ENCODE peak calls at places on chromosomes 13 and 19, in seven cellular contexts. X, P, O, A, J, L and U are unnamed samples. For H3K4me1, the result is how much of the 10 kb centered on the place peaks cover.

GRCh38 chr19:47435196-47435595 is 15.9 kb upstream of the MEIS3 start:
- DNase-seq in L (no peak), J (no peak), X (no peak), A (no peak), P (no peak), O (no peak), U (no peak)

GRCh38 chr13:102091231-102091630 is 310.6 kb downstream of the FGF14 start:
- DNase-seq in P (peak), O (no peak), A (no peak), X (peak), J (no peak), L (no peak), U (no peak)

GRCh38 chr13:62583466-62583865 is 1167.8 kb upstream of the PCDH20 start:
- DNase-seq in O (no peak), P (peak), X (no peak), J (no peak), L (no peak), A (no peak), U (no peak)

GRCh38 chr13:111913790-111914189 is 153.2 kb upstream of the SOX1 start:
- DNase-seq in J (no peak), O (no peak), A (no peak), P (no peak), L (no peak), X (no peak), U (no peak)

GRCh38 chr13:44147648-44148047 is 226.0 kb upstream of the SERP2 start:
- DNase-seq in X (no peak), J (no peak), A (no peak), L (no peak), P (no peak), O (no peak), U (no peak)

GRCh38 chr13:28117689-28118377 is 17.5 kb upstream of the FLT3 start:
- DNase-seq in P (no peak), J (no peak), O (peak), L (no peak), A (no peak), X (no peak), U (peak)

GRCh38 chr13:44252938-44253337 is 120.7 kb upstream of the SERP2 start:
- DNase-seq in A (no peak), P (no peak), J (no peak), O (no peak), X (no peak), L (no peak), U (no peak)

GRCh38 chr19:31348416-31349159 is 648 bp downstream of the TSHZ3 start:
- DNase-seq in X (no peak), P (peak), O (peak), A (no peak), J (no peak), L (no peak), U (peak)

GRCh38 chr19:17654993-17655392 is 33.2 kb downstream of the UNC13A start:
- DNase-seq in O (no peak), J (no peak), X (peak), A (no peak), L (no peak), P (no peak), U (no peak)

GRCh38 chr19:11708457-11708856 is 30.3 kb downstream of the ZNF823 start:
- DNase-seq in A (no peak), X (no peak), J (no peak), L (no peak), P (no peak), O (no peak), U (no peak)

GRCh38 chr13:35953537-35954206 is 177.5 kb downstream of the DCLK1 start:
- DNase-seq in L (no peak), X (no peak), J (peak), O (peak), P (peak), A (no peak), U (peak)

DNA sequence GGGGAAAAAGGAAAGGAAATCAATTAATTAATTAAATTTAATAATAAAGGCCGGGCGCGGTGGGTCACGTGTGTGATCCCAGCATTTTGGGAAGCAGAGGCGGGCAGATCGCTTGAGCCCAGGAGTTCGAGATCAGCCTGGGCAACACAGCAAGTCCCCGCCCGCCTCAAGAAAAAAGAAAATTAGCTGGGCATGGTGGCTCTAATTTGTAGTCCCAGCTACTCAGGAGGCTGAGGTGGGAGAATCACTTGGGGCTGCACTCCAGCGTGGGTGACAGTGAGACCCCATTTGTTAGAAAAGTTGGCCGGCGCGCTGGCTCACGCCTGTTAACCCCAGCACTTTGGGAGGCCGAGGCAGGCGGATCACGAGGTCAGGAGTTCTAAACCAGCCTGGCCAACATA is 733 bp upstream of the CD320 start:
- DNase-seq in X (no peak), O (peak), A (no peak), P (no peak), J (no peak), L (no peak), U (peak)
- H3K27ac ChIP-seq in X (peak), O (peak), A (peak), P (peak), J (no peak), L (peak), U (peak)

DNA sequence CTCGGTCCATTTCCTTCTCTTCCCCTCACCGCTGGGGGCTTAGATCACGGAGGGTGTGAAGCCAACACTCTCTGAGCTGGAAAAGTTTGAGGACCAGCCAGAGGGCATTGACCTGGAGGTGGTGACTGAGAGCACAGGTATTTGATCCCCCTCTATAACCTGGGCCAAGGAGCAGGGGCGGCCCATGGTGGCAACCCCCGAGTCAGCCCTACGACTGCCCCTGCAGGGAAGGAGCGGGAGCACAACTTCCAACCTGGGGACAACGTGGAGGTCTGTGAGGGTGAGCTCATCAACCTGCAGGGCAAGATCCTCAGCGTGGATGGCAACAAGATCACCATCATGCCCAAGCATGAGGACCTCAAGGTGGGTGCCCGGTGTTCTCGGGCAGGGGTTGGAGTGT is 11.6 kb upstream of the TIMM50 start:
- DNase-seq in J (no peak), X (no peak), L (no peak), O (no peak), A (no peak), P (no peak), U (no peak)
- H3K4me1 ChIP-seq in J (under half), X (under half), L (under half), O (under half), A (under half), P (under half), U (under half)

DNA sequence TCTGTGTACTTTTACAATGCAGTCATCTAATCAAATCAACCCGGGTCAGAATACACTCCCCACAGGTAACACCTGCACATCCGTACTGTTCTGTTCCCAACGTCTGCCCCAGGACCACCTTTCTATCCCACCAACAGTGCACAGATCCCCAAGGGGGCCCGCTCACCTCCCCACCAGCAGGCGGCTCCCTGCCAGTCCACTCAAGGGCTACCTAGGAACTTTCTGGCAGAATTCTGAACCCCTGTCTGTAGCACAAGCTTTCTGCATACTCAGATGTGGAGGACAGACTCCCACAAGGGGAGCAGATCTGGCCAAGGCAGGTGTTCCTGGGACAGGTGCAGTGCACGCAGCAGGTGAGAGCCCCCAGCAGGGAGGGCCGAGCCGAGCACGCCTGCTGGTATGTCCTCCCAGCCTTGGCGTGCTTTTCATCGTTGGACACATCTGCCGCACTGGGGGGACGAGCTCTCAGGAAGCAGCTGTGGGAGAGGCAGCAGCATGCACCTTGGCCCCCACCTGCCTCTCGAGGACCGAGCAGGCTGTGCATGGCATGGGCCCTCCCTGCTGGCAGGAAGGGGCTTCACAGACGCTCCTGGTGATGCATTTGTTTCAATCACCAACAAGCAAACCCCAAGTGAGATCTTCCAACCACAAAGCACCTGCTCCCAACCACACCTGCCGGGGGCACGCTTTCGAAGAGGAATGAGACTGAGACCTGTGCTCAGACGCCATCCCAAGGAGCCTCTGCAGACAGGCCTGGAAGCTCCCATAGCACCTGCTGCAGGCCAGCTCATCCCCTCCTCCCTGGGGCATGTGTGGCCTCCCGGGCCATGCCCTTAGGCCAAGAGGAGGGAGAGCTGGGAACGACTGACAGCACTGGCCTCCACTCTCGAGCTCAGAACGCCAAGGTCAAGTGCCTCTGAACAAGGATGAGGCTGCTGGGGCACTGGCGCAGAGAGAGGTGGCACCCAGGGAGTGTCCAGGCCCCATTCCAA is 35.9 kb downstream of the RAB20 start:
- DNase-seq in P (no peak), A (no peak), L (no peak), J (no peak), X (no peak), O (no peak), U (no peak)
- H3K27ac ChIP-seq in P (no peak), A (no peak), L (no peak), J (peak), X (no peak), O (peak), U (no peak)

DNA sequence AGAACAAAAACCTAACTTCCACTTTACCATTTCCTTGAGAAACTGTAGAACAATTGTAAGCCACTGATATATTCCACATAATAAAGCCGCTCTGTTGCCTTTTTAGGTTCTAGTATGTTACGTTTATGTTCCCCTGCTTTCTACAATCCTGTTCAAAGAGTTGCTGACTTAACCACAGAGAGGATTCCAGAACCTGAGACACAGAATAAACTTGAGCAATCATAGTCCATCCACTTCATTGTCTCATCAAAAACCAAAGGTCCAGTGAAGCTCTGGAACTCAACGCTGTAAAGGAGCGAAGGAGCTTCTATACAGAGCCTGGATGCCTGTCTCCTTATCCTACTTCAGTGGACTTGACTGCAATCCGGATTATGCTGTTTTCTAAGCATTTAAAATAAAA is 4.6 kb downstream of the STARD13 start:
- DNase-seq in A (no peak), P (no peak), X (no peak), J (no peak), O (no peak), L (no peak), U (no peak)
- H3K4me1 ChIP-seq in A (under half), P (under half), X (half or more), J (under half), O (half or more), L (under half), U (under half)

DNA sequence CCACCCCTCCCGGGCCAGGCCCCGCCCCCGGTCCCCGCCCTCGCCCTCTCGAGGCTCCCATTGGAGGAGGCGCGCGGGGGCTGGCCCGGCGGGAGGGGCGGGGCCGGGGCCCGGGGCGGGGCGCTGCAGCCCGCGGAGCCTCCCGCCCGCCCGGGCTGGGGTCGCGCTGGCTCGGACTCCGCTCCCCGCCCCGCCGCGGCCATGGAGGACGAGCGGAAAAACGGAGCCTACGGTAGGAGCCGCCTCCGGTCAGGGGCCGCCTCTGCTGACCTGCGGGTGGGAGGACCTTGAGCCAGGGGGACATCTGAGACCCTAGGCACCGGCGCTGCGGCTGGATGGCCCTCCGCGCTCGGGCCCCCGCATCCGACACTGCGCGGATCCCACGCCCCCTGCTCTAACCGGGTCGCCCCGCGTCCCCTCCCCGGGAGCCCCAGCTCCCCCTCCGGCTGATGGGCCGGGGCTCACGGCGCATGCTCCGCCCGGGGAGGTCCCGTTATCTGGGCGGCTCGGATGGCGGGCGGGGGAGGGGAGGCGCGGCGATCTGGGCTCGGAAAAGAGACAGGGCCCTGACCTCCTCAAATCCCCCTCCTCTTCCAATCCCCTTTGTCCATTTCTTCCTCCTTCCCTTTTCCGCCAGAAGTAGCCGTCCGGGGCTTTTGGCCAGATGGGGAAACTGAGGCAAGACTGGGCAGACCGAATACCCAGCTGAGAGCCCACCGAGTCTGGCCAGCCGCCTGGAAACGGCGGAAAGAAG is 15.4 kb upstream of the AP1M2 start:
- DNase-seq in P (peak), L (peak), J (peak), A (peak), O (peak), X (no peak), U (peak)
- H3K27ac ChIP-seq in P (peak), L (peak), J (peak), A (peak), O (peak), X (no peak), U (peak)

GRCh38 chr19:54208784-54209057 is 8.1 kb downstream of the RPS9 start:
- DNase-seq in P (no peak), L (no peak), J (no peak), O (no peak), A (no peak), X (no peak), U (no peak)

GRCh38 chr19:54207908-54208783 is 7.5 kb downstream of the RPS9 start:
- DNase-seq in X (no peak), P (no peak), O (peak), L (no peak), J (peak), A (no peak), U (no peak)

GRCh38 chr19:54211214-54211613 is 10.6 kb downstream of the RPS9 start:
- DNase-seq in O (no peak), J (no peak), P (no peak), A (no peak), X (no peak), L (no peak), U (no peak)

GRCh38 chr19:54209748-54210494 is 9.3 kb downstream of the RPS9 start:
- DNase-seq in A (no peak), X (peak), L (no peak), P (peak), O (peak), J (peak), U (peak)

DNA sequence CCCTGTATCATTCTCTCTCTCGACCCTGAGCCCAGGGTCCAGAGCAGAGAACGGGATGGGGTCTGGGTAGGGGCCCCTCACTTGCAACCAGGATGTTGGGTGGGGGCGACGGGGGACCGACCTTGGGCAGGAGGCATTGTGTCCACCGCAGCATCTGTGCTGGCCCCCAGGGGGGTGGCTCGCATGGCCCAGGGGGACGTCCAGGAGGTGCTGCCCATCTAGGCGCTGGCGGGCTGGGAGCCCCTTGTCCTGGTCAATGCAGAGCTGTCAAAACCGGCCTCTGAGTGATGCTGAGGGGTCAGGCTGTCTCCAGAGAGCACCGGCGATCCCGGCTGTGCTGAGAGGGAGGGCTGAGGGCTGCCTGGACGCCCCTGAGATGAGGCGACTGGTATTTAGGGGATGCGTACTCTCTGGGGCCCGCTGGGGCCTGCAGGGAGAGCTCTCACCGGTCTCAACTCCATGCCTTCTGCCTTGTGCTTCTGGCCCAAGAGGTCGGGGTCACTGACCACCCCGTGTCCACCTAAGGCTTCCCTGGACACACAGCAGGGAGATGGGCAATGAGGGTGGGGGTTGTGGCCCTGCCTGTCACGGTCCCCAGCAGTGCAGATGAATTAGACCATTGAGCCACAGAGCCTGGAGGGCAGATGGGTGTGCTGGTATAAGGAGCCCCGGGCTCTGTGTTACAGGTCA is 8.5 kb downstream of the RPS9 start:
- DNase-seq in P (no peak), A (no peak), O (no peak), L (no peak), J (peak), X (no peak), U (no peak)
- H3K4me1 ChIP-seq in P (under half), A (under half), O (half or more), L (under half), J (under half), X (under half), U (under half)